ENCODE peak calls at places on chromosomes 7 and 10, in five cellular contexts. G, A, B, W and Y are unnamed samples.

GRCh38 chr7:90892213-90892612 is 296.1 kb downstream of the CDK14 start:
- DNase-seq in G (no peak), A (no peak), B (no peak), W (no peak), Y (no peak)

GRCh38 chr7:50953820-50954219 is 171.1 kb upstream of the GRB10 start:
- DNase-seq in G (no peak), A (no peak), B (peak; percentile 85), W (no peak), Y (no peak)

GRCh38 chr7:47852330-47853245 is 95.7 kb downstream of the PKD1L1 start:
- DNase-seq in G (peak; percentile 14), A (no peak), B (no peak), W (no peak), Y (no peak)

GRCh38 chr7:140702774-140703173 is 6.3 kb downstream of the NDUFB2 start:
- DNase-seq in G (no peak), A (no peak), B (no peak), W (no peak), Y (no peak)

GRCh38 chr10:30059209-30060107 is at the start of gene JCAD:
- DNase-seq in G (peak; percentile 90), A (no peak), B (peak; percentile 70), W (no peak), Y (no peak)

GRCh38 chr7:44073664-44074348 is 8.4 kb upstream of the PGAM2 start:
- DNase-seq in G (no peak), A (no peak), B (peak; percentile 93), W (no peak), Y (no peak)

GRCh38 chr10:94105226-94105625 is 111.5 kb downstream of the PLCE1 start:
- DNase-seq in G (no peak), A (no peak), B (no peak), W (no peak), Y (no peak)

GRCh38 chr10:118506835-118507234 is 88.6 kb downstream of the PRLHR start:
- DNase-seq in G (no peak), A (no peak), B (no peak), W (no peak), Y (no peak)

GRCh38 chr7:42227523-42227922 is 9.5 kb downstream of the GLI3 start:
- DNase-seq in G (peak; percentile 17), A (no peak), B (no peak), W (no peak), Y (no peak)

GRCh38 chr10:79270471-79271246 is 76.6 kb upstream of the PPIF start:
- DNase-seq in G (no peak), A (no peak), B (no peak), W (no peak), Y (no peak)

GRCh38 chr7:45982912-45983719 is 62.0 kb upstream of the IGFBP3 start:
- DNase-seq in G (no peak), A (no peak), B (no peak), W (no peak), Y (no peak)

GRCh38 chr10:67863094-67863493 is 21.4 kb upstream of the SIRT1 start:
- DNase-seq in G (no peak), A (no peak), B (no peak), W (no peak), Y (no peak)

GRCh38 chr10:44369296-44369695 is 15.6 kb downstream of the CXCL12 start:
- DNase-seq in G (no peak), A (no peak), B (no peak), W (no peak), Y (no peak)

GRCh38 chr7:99106869-99107268 is 37.0 kb downstream of the SMURF1 start:
- DNase-seq in G (no peak), A (no peak), B (no peak), W (no peak), Y (no peak)

GRCh38 chr7:130893441-130893894 is 159.5 kb upstream of the KLF14 start:
- DNase-seq in G (no peak), A (no peak), B (no peak), W (no peak), Y (no peak)